ENCODE peak calls at places on chromosomes 16 and 17, in eight cellular contexts. Y is myocyte, U is memory B cell, Z is PC-3, H is progenitor cell of endocrine pancreas, D is right cardiac atrium, S is NCI-H1092 treated with DMSO at 0.1 percent for 48 hours, X is A549. N is an unnamed sample.

GRCh38 chr17:75950850-75951554 is 10.2 kb upstream of the FBF1 start:
- DNase-seq in Y (peak), U (no peak), Z (no peak), H (no peak), D (no peak), S (no peak), X (no peak), N (no peak)

GRCh38 chr17:15900871-15901270 is 44.1 kb upstream of the ADORA2B start:
- DNase-seq in Y (peak), U (no peak), Z (no peak), H (no peak), D (no peak), S (no peak), X (no peak), N (peak)

GRCh38 chr17:1272701-1273100 is 2.5 kb downstream of the BHLHA9 start:
- DNase-seq in Y (no peak), U (no peak), Z (no peak), H (no peak), D (no peak), S (no peak), X (no peak), N (no peak)

GRCh38 chr17:27247071-27247957 is 46.6 kb upstream of the WSB1 start:
- DNase-seq in Y (peak), U (no peak), Z (peak), H (no peak), D (peak), S (peak), X (peak), N (peak)

GRCh38 chr17:33084755-33085154 is 93.1 kb downstream of the SPACA3 start:
- DNase-seq in Y (no peak), U (no peak), Z (no peak), H (no peak), D (no peak), S (no peak), X (no peak), N (no peak)

GRCh38 chr16:4200000-4200780 is 41.7 kb downstream of the SRL start:
- DNase-seq in Y (peak), U (no peak), Z (peak), H (peak), D (peak), S (peak), X (peak), N (peak)

GRCh38 chr17:10063730-10064221 is 134.6 kb downstream of the GAS7 start:
- DNase-seq in Y (no peak), U (no peak), Z (no peak), H (no peak), D (peak), S (no peak), X (no peak), N (no peak)

GRCh38 chr16:9484436-9484835 is 393.0 kb downstream of the HAPSTR1 start:
- DNase-seq in Y (no peak), U (no peak), Z (no peak), H (no peak), D (no peak), S (no peak), X (no peak), N (no peak)

GRCh38 chr17:75069783-75070182 is 18.0 kb upstream of the SLC16A5 start:
- DNase-seq in Y (peak), U (no peak), Z (peak), H (no peak), D (no peak), S (no peak), X (peak), N (peak)

GRCh38 chr16:27769561-27770222 is 219.7 kb downstream of the KATNIP start:
- DNase-seq in Y (peak), U (no peak), Z (peak), H (no peak), D (no peak), S (no peak), X (no peak), N (peak)

GRCh38 chr16:2339521-2340484 is 725 bp downstream of the ABCA3 start:
- DNase-seq in Y (peak), U (peak), Z (peak), H (peak), D (peak), S (peak), X (peak), N (peak)

GRCh38 chr17:81550830-81551457 is 1.2 kb downstream of the FAAP100 start:
- DNase-seq in Y (no peak), U (no peak), Z (no peak), H (no peak), D (no peak), S (no peak), X (no peak), N (no peak)

GRCh38 chr16:81437860-81438259 is 6.7 kb upstream of the CMIP start:
- DNase-seq in Y (no peak), U (no peak), Z (peak), H (no peak), D (no peak), S (no peak), X (no peak), N (no peak)

GRCh38 chr17:21214777-21215541 is 998 bp upstream of the TMEM11 start:
- DNase-seq in Y (no peak), U (peak), Z (peak), H (no peak), D (no peak), S (peak), X (peak), N (no peak)

GRCh38 chr16:29804455-29805231 is 1.7 kb upstream of the MAZ start:
- DNase-seq in Y (peak), U (no peak), Z (no peak), H (no peak), D (peak), S (peak), X (no peak), N (peak)

GRCh38 chr16:66954097-66954659 is 6.9 kb upstream of the CES3 start:
- DNase-seq in Y (peak), U (peak), Z (peak), H (peak), D (peak), S (peak), X (peak), N (peak)

GRCh38 chr17:16398270-16399267 is 16.8 kb upstream of the TRPV2 start:
- DNase-seq in Y (no peak), U (no peak), Z (peak), H (no peak), D (no peak), S (no peak), X (no peak), N (no peak)

GRCh38 chr17:50148226-50149098 is 2.0 kb downstream of the PPP1R9B start:
- DNase-seq in Y (peak), U (peak), Z (peak), H (no peak), D (no peak), S (no peak), X (peak), N (peak)

GRCh38 chr17:48597775-48598631 is 4.4 kb upstream of the HOXB5 start:
- DNase-seq in Y (peak), U (peak), Z (peak), H (no peak), D (peak), S (no peak), X (no peak), N (peak)

GRCh38 chr17:40873801-40874200 is 6.8 kb upstream of the KRT12 start:
- DNase-seq in Y (no peak), U (no peak), Z (no peak), H (no peak), D (no peak), S (no peak), X (no peak), N (no peak)

GRCh38 chr17:78095035-78095434 is 33.5 kb downstream of the TMC6 start:
- DNase-seq in Y (peak), U (no peak), Z (no peak), H (no peak), D (no peak), S (no peak), X (no peak), N (no peak)

GRCh38 chr16:57191056-57191536 is 5.0 kb downstream of the RSPRY1 start:
- DNase-seq in Y (peak), U (no peak), Z (peak), H (no peak), D (no peak), S (no peak), X (peak), N (no peak)